ENCODE peak calls at places on chromosomes 11 and 22, in six cellular contexts. W, B, H, S, D and I are unnamed samples.

GRCh38 chr11:129410561-129410960 is 34.9 kb downstream of the BARX2 start:
- DNase-seq in D (no peak), S (no peak), H (no peak), W (no peak), B (no peak), I (peak; percentile 46)

GRCh38 chr11:47591764-47592163 is 2.4 kb downstream of the C1QTNF4 start:
- DNase-seq in H (no peak), B (no peak), W (no peak), D (no peak), S (no peak), I (no peak)

GRCh38 chr11:118918686-118919280 is 6.9 kb downstream of the BCL9L start:
- DNase-seq in S (no peak), D (no peak), H (no peak), B (peak; percentile 25), W (peak; percentile 34), I (no peak)

GRCh38 chr11:74262725-74263124 is 48.7 kb downstream of the P4HA3 start:
- DNase-seq in B (no peak), D (no peak), H (no peak), S (no peak), W (no peak), I (no peak)

GRCh38 chr11:71304045-71304444 is 51.7 kb upstream of the SHANK2 start:
- DNase-seq in H (no peak), B (no peak), W (no peak), S (no peak), D (no peak), I (no peak)

GRCh38 chr22:43890901-43891331 is 897 bp downstream of the PNPLA5 start:
- DNase-seq in S (no peak), D (no peak), H (no peak), B (no peak), W (no peak), I (no peak)

GRCh38 chr11:43708776-43709175 is 28.2 kb downstream of the HSD17B12 start:
- DNase-seq in D (no peak), W (no peak), B (no peak), S (no peak), H (no peak), I (peak; percentile 8)

GRCh38 chr11:25981998-25982397 is 349.9 kb upstream of the ANO3 start:
- DNase-seq in B (peak; percentile 89), S (peak; percentile 18), W (no peak), D (no peak), H (peak; percentile 32), I (peak; percentile 73)

GRCh38 chr11:109853156-109853776 is 239.9 kb upstream of the ZC3H12C start:
- DNase-seq in W (no peak), D (no peak), H (peak; percentile 62), B (peak; percentile 92), S (no peak), I (peak; percentile 81)

GRCh38 chr11:535519-536454 is at the start of gene HRAS:
- DNase-seq in H (peak; percentile 66), D (peak; percentile 96), S (peak; percentile 94), B (peak; percentile 93), W (peak; percentile 96), I (peak; percentile 96)

GRCh38 chr11:536841-537621 is at the start of gene LRRC56:
- DNase-seq in H (no peak), W (peak; percentile 84), S (peak; percentile 94), D (peak; percentile 80), B (peak; percentile 38), I (peak; percentile 81)

GRCh38 chr11:539971-540481 is 2.7 kb downstream of the LRRC56 start:
- DNase-seq in W (peak; percentile 18), D (no peak), B (no peak), H (no peak), S (no peak), I (no peak)

GRCh38 chr11:538431-539051 is 1.2 kb downstream of the LRRC56 start:
- DNase-seq in W (no peak), H (no peak), B (no peak), S (no peak), D (no peak), I (no peak)

DNA sequence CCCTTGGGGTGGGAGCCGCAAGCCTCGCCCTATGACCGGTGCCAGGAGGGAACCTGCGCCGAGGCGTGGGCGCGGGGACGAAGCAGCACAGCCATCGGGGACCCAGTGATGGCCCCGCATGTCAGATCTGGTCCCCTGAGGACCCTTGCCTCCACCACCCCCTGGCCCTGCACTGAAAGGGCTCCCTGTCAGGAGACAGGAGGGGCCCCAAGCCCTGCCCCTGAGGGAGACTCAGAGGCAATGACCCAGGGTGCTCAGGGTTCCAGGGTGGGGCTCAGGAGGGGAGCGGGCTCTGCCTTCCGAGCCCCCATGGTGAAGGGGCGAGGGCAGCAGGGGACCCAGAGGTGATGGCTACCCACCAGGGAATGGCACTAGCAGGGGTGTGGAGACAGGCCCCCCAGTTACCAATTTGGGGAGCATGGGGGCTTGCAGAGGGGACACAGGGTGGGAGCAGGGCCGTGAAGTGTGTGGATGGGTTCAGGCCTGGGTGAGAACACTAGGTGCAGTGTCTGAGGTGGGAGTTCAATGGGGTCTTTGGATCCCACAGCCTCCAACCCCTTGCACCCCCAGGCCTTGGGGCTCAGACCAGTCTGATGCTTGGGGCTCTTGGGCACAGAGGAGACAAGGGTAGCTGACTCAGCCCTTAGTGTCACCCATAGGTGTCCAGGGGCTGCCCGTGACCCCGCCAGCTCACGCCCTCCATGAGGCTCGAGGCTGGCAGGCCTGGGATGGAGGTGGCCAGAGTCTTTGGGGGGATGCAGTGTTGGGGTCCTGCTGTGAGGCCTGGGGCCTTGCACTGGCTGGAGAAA is 499 bp downstream of the LRRC56 start:
- DNase-seq in D (no peak), S (no peak), W (peak; percentile 21), B (no peak), H (no peak), I (no peak)
- H3K4me3 ChIP-seq in D (peak overlapping the region; percentile 76), S (peak overlapping the region; percentile 80), W (peak overlapping the region; percentile 37), B (no peak overlapping the region), H (peak overlapping the region; percentile 21), I (peak overlapping the region; percentile 16)

GRCh38 chr11:63978551-63979235 is 4.3 kb downstream of the COX8A start:
- DNase-seq in H (no peak), B (no peak), W (no peak), S (no peak), D (no peak), I (no peak)

GRCh38 chr11:63970902-63971301 is 3.5 kb upstream of the COX8A start:
- DNase-seq in H (no peak), B (no peak), W (no peak), S (no peak), D (no peak), I (no peak)

GRCh38 chr11:63979426-63979825 is 5.0 kb downstream of the COX8A start:
- DNase-seq in D (no peak), S (no peak), H (no peak), B (no peak), W (no peak), I (no peak)

GRCh38 chr11:63974259-63975143 is at the start of gene COX8A:
- DNase-seq in S (peak; percentile 99), W (peak; percentile 95), H (peak; percentile 99), D (peak; percentile 95), B (peak; percentile 100), I (peak; percentile 100)
- TF ChIP-seq CTCF in S (no peak), W (no peak), H (peak; percentile 12), D (no peak), B (peak; percentile 16), I (peak; percentile 8)

GRCh38 chr11:68042219-68043028 is 3.6 kb downstream of the TCIRG1 start:
- DNase-seq in D (no peak), W (no peak), S (no peak), H (no peak), B (no peak), I (no peak)

GRCh38 chr11:68041617-68042218 is 2.9 kb downstream of the TCIRG1 start:
- DNase-seq in W (no peak), S (no peak), B (no peak), D (no peak), H (no peak), I (no peak)

GRCh38 chr11:68040121-68040956 is 1.5 kb downstream of the TCIRG1 start:
- DNase-seq in B (peak; percentile 69), H (no peak), W (peak; percentile 71), D (peak; percentile 66), S (peak; percentile 78), I (peak; percentile 53)

GRCh38 chr11:68039526-68040086 is 781 bp downstream of the TCIRG1 start:
- DNase-seq in B (no peak), W (peak; percentile 55), H (no peak), D (no peak), S (no peak), I (no peak)

GRCh38 chr11:68040957-68041591 is 2.2 kb downstream of the TCIRG1 start:
- DNase-seq in D (no peak), B (no peak), H (no peak), S (peak; percentile 21), W (peak; percentile 39), I (no peak)
- H3K4me3 ChIP-seq in D (peak overlapping the region; percentile 71), B (peak overlapping the region; percentile 79), H (peak overlapping the region; percentile 94), S (peak overlapping the region; percentile 86), W (peak overlapping the region; percentile 75), I (peak overlapping the region; percentile 71)

GRCh38 chr11:121650520-121651266 is 197.9 kb upstream of the SORL1-AS1 start:
- DNase-seq in D (no peak), H (no peak), B (no peak), W (no peak), S (no peak), I (no peak)

GRCh38 chr11:121655481-121656332 is 202.9 kb upstream of the SORL1-AS1 start:
- DNase-seq in B (peak; percentile 99), W (peak; percentile 87), H (peak; percentile 96), D (peak; percentile 88), S (peak; percentile 79), I (peak; percentile 78)

GRCh38 chr11:121651267-121651625 is 198.5 kb upstream of the SORL1-AS1 start:
- DNase-seq in S (no peak), D (no peak), B (no peak), W (no peak), H (no peak), I (no peak)

GRCh38 chr11:121654506-121655480 is 202.0 kb upstream of the SORL1-AS1 start:
- DNase-seq in B (peak; percentile 72), W (no peak), H (no peak), D (no peak), S (no peak), I (peak; percentile 22)

DNA sequence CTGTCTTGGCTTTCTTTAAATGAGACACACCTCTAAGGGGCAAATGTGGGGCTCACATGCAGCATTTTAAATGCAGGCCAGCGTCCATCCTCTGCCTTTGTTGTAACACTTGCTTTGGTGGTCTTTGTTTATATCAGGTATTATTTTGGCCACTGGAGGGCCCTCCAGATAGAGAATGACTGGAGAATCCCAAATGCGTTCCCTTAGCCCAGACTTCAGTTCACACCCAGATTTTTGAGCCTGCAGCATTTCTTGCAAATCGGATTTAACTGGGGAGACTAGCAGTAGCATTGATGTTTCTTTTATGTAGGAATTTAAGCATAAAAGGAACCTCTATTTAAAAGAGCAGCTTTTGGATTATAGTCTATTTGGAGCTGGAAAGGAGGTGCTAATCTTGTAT is 200.2 kb upstream of the SORL1-AS1 start:
- DNase-seq in B (peak; percentile 57), D (no peak), W (no peak), H (no peak), S (no peak), I (no peak)
- TF ChIP-seq CTCF in B (peak; percentile 34), D (peak; percentile 10), W (peak; percentile 17), H (no peak), S (no peak), I (peak; percentile 4)

DNA sequence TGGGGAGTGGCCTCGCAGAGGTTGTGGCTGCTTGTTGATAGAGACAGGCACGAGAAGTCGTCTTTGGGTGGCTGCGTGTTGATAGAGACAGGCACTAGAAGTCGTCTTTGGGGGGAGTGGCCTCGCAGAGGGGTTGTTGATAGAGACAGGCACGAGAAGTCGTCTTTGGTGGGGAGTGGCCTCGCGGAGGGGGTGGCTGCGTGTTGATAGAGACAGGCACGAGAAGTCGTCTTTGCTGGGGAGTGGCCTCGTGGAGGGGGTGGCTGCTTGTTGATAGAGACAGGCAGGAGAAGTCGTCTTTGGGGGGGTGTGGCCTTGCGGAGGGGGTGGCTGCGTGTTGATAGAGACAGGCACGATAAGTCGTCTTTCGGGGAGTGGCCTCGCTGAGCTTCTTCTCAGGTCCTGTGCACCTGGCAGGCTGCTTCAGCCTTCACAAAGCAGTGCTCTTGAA is 328.8 kb downstream of the TBC1D22A start:
- DNase-seq in S (no peak), D (no peak), B (no peak), W (no peak), H (no peak), I (peak; percentile 11)
- H3K4me3 ChIP-seq in S (no peak overlapping the region), D (peak overlapping the region; percentile 33), B (peak overlapping the region; percentile 55), W (no peak overlapping the region), H (peak overlapping the region; percentile 57), I (peak overlapping the region; percentile 44)